ENCODE peak calls at places on chromosomes 3 and 15, in six cellular contexts. X is ovary; Y is caudate nucleus; L is left ventricle myocardium inferior; Q is MM.1S; D is CD8-positive, alpha-beta memory T cell. O is an unnamed sample.

GRCh38 chr3:120432105-120432860 is 18.5 kb downstream of the FSTL1 start:
- DNase-seq in X (peak), Y (no peak), L (no peak), Q (no peak), D (no peak), O (no peak)

GRCh38 chr15:67017318-67017717 is 48.1 kb upstream of the SMAD3 start:
- DNase-seq in X (no peak), Y (no peak), L (no peak), Q (no peak), D (no peak), O (no peak)

GRCh38 chr15:68818671-68819450 is 1.8 kb downstream of the ANP32A start:
- DNase-seq in X (peak), Y (no peak), L (peak), Q (peak), D (no peak), O (no peak)

GRCh38 chr3:187521546-187521945 is 148.6 kb downstream of the SST start:
- DNase-seq in X (no peak), Y (no peak), L (no peak), Q (no peak), D (no peak), O (no peak)

GRCh38 chr15:73165844-73166243 is 113.6 kb downstream of the NEO1 start:
- DNase-seq in X (no peak), Y (no peak), L (no peak), Q (no peak), D (no peak), O (peak)

GRCh38 chr15:59157398-59157797 is 49.2 kb upstream of the LDHAL6B start:
- DNase-seq in X (no peak), Y (no peak), L (no peak), Q (no peak), D (no peak), O (no peak)

GRCh38 chr3:183392166-183393034 is 36.0 kb downstream of the MCF2L2 start:
- DNase-seq in X (peak), Y (no peak), L (no peak), Q (no peak), D (no peak), O (no peak)

GRCh38 chr3:80227216-80227615 is 459.4 kb upstream of the ROBO1 start:
- DNase-seq in X (no peak), Y (no peak), L (no peak), Q (no peak), D (no peak), O (peak)

GRCh38 chr3:195887670-195888069 is 20.7 kb downstream of the TNK2 start:
- DNase-seq in X (no peak), Y (no peak), L (no peak), Q (no peak), D (no peak), O (no peak)

GRCh38 chr15:72227192-72227586 is 3.8 kb downstream of the PKM start:
- DNase-seq in X (no peak), Y (no peak), L (no peak), Q (no peak), D (no peak), O (peak)

GRCh38 chr3:195366200-195366910 is 76.5 kb downstream of the ACAP2 start:
- DNase-seq in X (no peak), Y (no peak), L (no peak), Q (no peak), D (no peak), O (no peak)

GRCh38 chr15:90819390-90819789 is 49.0 kb upstream of the FURIN start:
- DNase-seq in X (no peak), Y (no peak), L (peak), Q (no peak), D (no peak), O (no peak)

GRCh38 chr3:183313331-183313730 is 60.3 kb downstream of the B3GNT5 start:
- DNase-seq in X (no peak), Y (no peak), L (no peak), Q (no peak), D (no peak), O (no peak)

GRCh38 chr3:178120367-178120766 is 415.9 kb upstream of the KCNMB2 start:
- DNase-seq in X (no peak), Y (no peak), L (no peak), Q (no peak), D (no peak), O (peak)

GRCh38 chr15:48017747-48018146 is 103.0 kb upstream of the SLC24A5 start:
- DNase-seq in X (no peak), Y (no peak), L (no peak), Q (no peak), D (no peak), O (no peak)

GRCh38 chr3:149959443-149959842 is 11.3 kb downstream of the PFN2 start:
- DNase-seq in X (no peak), Y (no peak), L (no peak), Q (no peak), D (no peak), O (no peak)

GRCh38 chr3:149955449-149955848 is 15.2 kb downstream of the PFN2 start:
- DNase-seq in X (no peak), Y (no peak), L (no peak), Q (no peak), D (no peak), O (no peak)

GRCh38 chr3:149958171-149958796 is 12.4 kb downstream of the PFN2 start:
- DNase-seq in X (no peak), Y (no peak), L (no peak), Q (no peak), D (no peak), O (peak)

GRCh38 chr3:149957352-149958140 is 13.1 kb downstream of the PFN2 start:
- DNase-seq in X (no peak), Y (no peak), L (no peak), Q (no peak), D (no peak), O (no peak)

GRCh38 chr3:149954812-149955211 is 15.9 kb downstream of the PFN2 start:
- DNase-seq in X (no peak), Y (no peak), L (no peak), Q (no peak), D (no peak), O (no peak)
- H3K27ac ChIP-seq in X (no peak), Y (no peak), L (no peak), Q (no peak), D (no peak), O (no peak)

DNA sequence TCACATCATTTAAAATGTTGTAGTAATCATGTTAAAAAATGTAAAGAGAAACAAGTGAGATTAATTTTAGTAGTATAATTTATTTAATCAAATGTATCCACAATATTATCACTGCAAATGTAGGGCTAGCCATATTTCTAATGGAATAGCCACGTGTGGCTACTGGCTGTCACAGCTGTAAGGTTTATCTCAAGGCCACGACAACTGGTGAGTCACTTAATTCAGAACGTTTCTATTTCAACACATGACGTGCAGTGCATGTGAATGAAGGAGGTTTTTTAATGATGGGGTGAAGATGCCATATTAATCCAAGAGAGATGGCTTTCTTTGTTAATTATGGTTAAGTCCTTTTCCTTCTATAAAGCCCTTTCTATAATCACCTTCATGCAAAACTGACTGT is 212.0 kb downstream of the FEZF2 start:
- DNase-seq in X (peak), Y (no peak), L (no peak), Q (no peak), D (no peak), O (no peak)
- H3K27ac ChIP-seq in X (no peak), Y (no peak), L (peak), Q (no peak), D (no peak), O (no peak)

GRCh38 chr3:141049681-141050080 is 1.5 kb upstream of the SPSB4 start:
- DNase-seq in X (no peak), Y (no peak), L (no peak), Q (no peak), D (no peak), O (no peak)

GRCh38 chr3:141050576-141050912 is 603 bp upstream of the SPSB4 start:
- DNase-seq in X (no peak), Y (no peak), L (no peak), Q (no peak), D (no peak), O (no peak)

GRCh38 chr3:141050913-141051632 is at the start of gene SPSB4:
- DNase-seq in X (no peak), Y (no peak), L (peak), Q (no peak), D (no peak), O (no peak)

GRCh38 chr3:141052570-141053069 is 1.5 kb downstream of the SPSB4 start:
- DNase-seq in X (no peak), Y (no peak), L (peak), Q (no peak), D (no peak), O (no peak)

GRCh38 chr3:141051641-141052569 is 758 bp downstream of the SPSB4 start:
- DNase-seq in X (no peak), Y (no peak), L (peak), Q (no peak), D (no peak), O (no peak)
- H3K27ac ChIP-seq in X (no peak), Y (no peak), L (peak), Q (no peak), D (no peak), O (no peak)

GRCh38 chr15:85444329-85444605 is 63.9 kb downstream of the AKAP13 start:
- DNase-seq in X (no peak), Y (no peak), L (no peak), Q (no peak), D (no peak), O (no peak)
- H3K27ac ChIP-seq in X (no peak), Y (no peak), L (peak), Q (no peak), D (no peak), O (no peak)

GRCh38 chr3:124250053-124250452 is 258.1 kb upstream of the ROPN1 start:
- DNase-seq in X (no peak), Y (no peak), L (no peak), Q (no peak), D (no peak), O (no peak)
- H3K27ac ChIP-seq in X (no peak), Y (no peak), L (peak), Q (no peak), D (no peak), O (no peak)

GRCh38 chr15:50803479-50803878 is 38.0 kb upstream of the SPPL2A start:
- DNase-seq in X (no peak), Y (no peak), L (no peak), Q (no peak), D (no peak), O (no peak)
- H3K27ac ChIP-seq in X (no peak), Y (no peak), L (no peak), Q (no peak), D (no peak), O (no peak)

GRCh38 chr3:16907245-16907644 is 22.5 kb downstream of the PLCL2 start:
- DNase-seq in X (no peak), Y (no peak), L (no peak), Q (peak), D (no peak), O (no peak)
- H3K27ac ChIP-seq in X (peak), Y (no peak), L (peak), Q (peak), D (no peak), O (no peak)

DNA sequence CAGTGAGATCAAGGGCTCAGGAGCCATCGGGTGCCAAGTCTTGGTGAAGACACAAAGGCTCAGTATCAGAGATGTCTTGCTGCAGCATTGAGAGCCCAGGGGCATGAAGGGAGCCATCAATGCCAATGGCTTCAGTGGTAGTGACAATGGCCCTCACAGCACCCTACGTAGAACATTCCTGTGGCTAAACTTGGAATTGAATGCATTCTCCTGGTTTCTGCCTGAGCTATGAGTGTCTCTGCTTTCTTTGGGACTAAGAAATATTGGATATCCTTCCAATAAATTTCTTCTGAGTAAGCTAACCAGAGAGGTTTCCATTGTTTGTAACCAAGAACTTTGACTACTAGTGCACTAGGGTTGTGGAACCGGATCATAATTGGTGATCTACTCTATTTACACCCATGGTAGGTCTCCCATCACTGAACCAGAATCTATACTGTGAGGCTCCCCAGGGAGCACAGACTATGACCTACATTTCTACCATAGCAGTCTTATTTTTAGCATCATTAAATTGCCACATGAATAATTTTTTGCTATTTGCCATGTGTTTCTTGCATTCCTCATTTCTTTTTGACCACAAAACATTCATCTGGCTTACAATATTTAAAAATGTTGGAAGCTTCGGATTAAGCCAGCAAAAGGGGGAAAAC is 31.6 kb upstream of the PDZRN3 start:
- DNase-seq in X (no peak), Y (no peak), L (no peak), Q (no peak), D (no peak), O (no peak)
- H3K27ac ChIP-seq in X (no peak), Y (no peak), L (no peak), Q (no peak), D (no peak), O (no peak)

DNA sequence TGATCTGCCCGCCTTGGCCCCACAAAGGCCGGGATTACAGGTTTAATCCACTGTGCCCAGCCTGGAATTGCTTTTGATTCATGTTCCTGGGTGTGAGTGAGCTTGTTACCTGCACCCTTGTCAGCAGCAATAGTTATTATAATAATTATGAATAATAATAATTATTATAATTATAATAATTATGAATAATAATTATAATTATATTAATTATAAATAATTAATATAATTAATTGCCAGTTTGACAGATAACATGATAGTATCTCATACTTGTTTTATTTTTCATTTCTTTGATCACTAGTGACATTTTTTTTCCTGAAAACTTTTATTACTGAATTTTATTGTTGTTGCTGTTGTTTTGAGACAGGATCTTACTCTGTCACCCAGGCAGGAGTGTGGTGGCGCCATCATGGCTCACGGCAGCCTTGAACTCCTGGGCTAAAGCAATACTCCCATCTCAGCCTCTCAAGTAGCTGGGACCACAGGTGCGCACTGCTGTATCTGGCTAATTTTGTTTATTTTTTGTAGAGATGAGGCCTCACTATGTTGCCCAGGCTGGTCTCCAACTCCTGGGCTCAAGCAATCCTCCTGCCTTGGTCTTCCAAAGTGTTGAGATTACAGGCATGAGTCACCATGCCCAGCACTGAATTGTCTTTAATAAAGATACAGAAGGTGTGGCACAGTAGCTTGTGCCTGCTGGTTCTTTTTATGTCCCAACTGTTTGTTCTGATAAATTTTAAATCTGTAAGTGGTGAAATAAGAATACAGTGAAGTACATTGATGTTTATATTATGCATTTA is 20.9 kb upstream of the TRAK1 start:
- DNase-seq in X (no peak), Y (no peak), L (no peak), Q (no peak), D (no peak), O (no peak)
- H3K27ac ChIP-seq in X (no peak), Y (peak), L (peak), Q (peak), D (no peak), O (peak)